ENCODE peak calls at places on chromosomes 3 and 15, in four cellular contexts. One of them, this sample, is unnamed.

GRCh38 chr3:156356537-156357363 is 198.2 kb downstream of the SSR3 start:
- DNase-seq in K562: no peak
- DNase-seq in HL-60: no peak
- DNase-seq in GM12878: no peak
- DNase-seq in this sample: no peak

GRCh38 chr3:72224804-72225509 is 440.0 kb upstream of the PROK2 start:
- DNase-seq in K562: peak
- DNase-seq in HL-60: no peak
- DNase-seq in GM12878: no peak
- DNase-seq in this sample: no peak

GRCh38 chr15:93246266-93247242 is 157.5 kb upstream of the RGMA start:
- DNase-seq in K562: no peak
- DNase-seq in HL-60: no peak
- DNase-seq in GM12878: no peak
- DNase-seq in this sample: no peak

GRCh38 chr3:52435246-52436101 is 9.4 kb downstream of the SEMA3G start:
- DNase-seq in GM12878: no peak
- DNase-seq in K562: no peak
- DNase-seq in HL-60: no peak
- DNase-seq in this sample: no peak

GRCh38 chr15:43056696-43057095 is 49.1 kb downstream of the UBR1 start:
- DNase-seq in K562: no peak
- DNase-seq in HL-60: no peak
- DNase-seq in GM12878: no peak
- DNase-seq in this sample: no peak

GRCh38 chr15:57422113-57422754 is 45.9 kb downstream of the CGNL1 start:
- DNase-seq in HL-60: peak
- DNase-seq in K562: no peak
- DNase-seq in GM12878: peak
- DNase-seq in this sample: no peak

GRCh38 chr15:88272421-88272820 is 15.9 kb upstream of the NTRK3 start:
- DNase-seq in HL-60: no peak
- DNase-seq in GM12878: no peak
- DNase-seq in K562: no peak
- DNase-seq in this sample: no peak

GRCh38 chr3:35908366-35909232 is 269.3 kb downstream of the ARPP21 start:
- DNase-seq in GM12878: peak
- DNase-seq in HL-60: peak
- DNase-seq in K562: peak
- DNase-seq in this sample: peak

GRCh38 chr3:98553021-98553563 is 21.3 kb downstream of the GPR15 start:
- DNase-seq in GM12878: no peak
- DNase-seq in HL-60: no peak
- DNase-seq in K562: no peak
- DNase-seq in this sample: no peak

GRCh38 chr15:63243101-63243500 is 34.3 kb upstream of the APH1B start:
- DNase-seq in HL-60: no peak
- DNase-seq in GM12878: no peak
- DNase-seq in K562: no peak
- DNase-seq in this sample: no peak

GRCh38 chr3:37279226-37279625 is 104.8 kb upstream of the LRRFIP2 start:
- DNase-seq in GM12878: no peak
- DNase-seq in K562: no peak
- DNase-seq in HL-60: no peak
- DNase-seq in this sample: no peak

GRCh38 chr3:129855454-129856419 is 37.8 kb downstream of the TMCC1 start:
- DNase-seq in GM12878: no peak
- DNase-seq in HL-60: peak
- DNase-seq in K562: no peak
- DNase-seq in this sample: no peak

GRCh38 chr15:49265911-49266310 is 95.9 kb downstream of the GALK2 start:
- DNase-seq in K562: no peak
- DNase-seq in HL-60: no peak
- DNase-seq in GM12878: no peak
- DNase-seq in this sample: no peak

GRCh38 chr3:14680716-14681115 is 5.8 kb downstream of the C3orf20 start:
- DNase-seq in HL-60: no peak
- DNase-seq in GM12878: no peak
- DNase-seq in K562: no peak
- DNase-seq in this sample: no peak

DNA sequence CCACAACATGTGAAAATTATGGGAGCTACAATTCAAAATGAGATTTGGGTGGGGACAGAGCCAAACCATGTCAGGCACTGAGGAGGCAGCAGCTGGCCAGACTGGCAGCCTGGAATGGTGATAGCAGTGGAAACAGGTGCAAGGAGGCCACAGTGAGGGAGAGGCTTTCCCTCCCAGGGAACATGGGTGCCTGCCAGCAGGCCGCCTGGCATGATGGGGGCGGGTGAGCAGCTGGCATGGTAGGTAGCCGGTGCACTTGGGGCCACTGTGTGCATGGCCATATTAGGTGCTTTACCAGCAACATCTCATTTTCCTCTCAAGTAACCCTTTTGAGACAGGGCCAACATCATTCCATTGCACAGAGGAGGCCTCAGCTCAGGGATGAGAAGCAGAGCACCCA is 18.3 kb upstream of the MRPS22 start:
- DNase-seq in HL-60: no peak
- DNase-seq in GM12878: no peak
- DNase-seq in K562: no peak
- DNase-seq in this sample: no peak
- TF ChIP-seq SPI1 in HL-60: no peak
- TF ChIP-seq SPI1 in GM12878: no peak
- TF ChIP-seq SPI1 in K562: no peak
- TF ChIP-seq SPI1 in this sample: no peak

GRCh38 chr3:133097214-133097613 is 59.0 kb downstream of the TMEM108 start:
- DNase-seq in HL-60: no peak
- DNase-seq in GM12878: no peak
- DNase-seq in K562: no peak
- DNase-seq in this sample: no peak
- TF ChIP-seq SPI1 in HL-60: no peak
- TF ChIP-seq SPI1 in GM12878: no peak
- TF ChIP-seq SPI1 in K562: no peak
- TF ChIP-seq SPI1 in this sample: no peak

DNA sequence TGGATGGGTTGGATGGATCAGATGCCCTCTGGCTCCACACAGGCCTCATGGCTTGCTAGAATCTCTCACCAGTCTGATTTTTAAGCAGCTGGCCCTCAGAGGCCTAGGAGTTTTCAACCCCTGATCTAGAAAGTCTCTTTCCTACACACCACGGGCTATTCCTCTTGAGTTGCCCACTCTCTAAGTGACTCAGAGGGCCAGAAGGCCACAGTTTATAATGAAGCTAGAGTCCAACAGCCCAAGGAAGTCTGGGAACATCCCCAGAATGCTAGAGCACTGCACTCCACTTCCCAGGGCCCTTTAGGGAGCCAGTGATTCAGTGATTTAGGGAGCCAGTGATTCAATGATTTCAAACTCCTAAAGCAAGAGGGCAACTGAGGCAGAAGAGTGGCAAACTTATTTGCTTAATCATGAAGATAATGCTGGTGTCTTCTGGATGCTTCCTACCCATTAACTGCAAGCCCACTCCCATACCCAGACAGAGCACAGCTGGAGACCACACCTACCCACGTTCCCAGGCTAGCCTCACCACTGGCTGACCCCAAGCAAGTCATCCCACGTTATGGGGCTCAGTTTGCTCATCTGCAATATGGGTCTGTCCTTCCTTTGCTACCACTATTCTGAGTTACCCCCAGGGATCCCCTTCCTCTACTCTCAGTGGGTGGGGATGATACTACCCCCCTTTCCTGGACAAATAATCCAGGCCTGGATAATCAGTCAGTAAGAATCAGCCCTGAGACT is 36.7 kb downstream of the ABTB1 start:
- DNase-seq in GM12878: no peak
- DNase-seq in HL-60: no peak
- DNase-seq in K562: no peak
- DNase-seq in this sample: no peak
- TF ChIP-seq SPI1 in GM12878: no peak
- TF ChIP-seq SPI1 in HL-60: no peak
- TF ChIP-seq SPI1 in K562: no peak
- TF ChIP-seq SPI1 in this sample: no peak

DNA sequence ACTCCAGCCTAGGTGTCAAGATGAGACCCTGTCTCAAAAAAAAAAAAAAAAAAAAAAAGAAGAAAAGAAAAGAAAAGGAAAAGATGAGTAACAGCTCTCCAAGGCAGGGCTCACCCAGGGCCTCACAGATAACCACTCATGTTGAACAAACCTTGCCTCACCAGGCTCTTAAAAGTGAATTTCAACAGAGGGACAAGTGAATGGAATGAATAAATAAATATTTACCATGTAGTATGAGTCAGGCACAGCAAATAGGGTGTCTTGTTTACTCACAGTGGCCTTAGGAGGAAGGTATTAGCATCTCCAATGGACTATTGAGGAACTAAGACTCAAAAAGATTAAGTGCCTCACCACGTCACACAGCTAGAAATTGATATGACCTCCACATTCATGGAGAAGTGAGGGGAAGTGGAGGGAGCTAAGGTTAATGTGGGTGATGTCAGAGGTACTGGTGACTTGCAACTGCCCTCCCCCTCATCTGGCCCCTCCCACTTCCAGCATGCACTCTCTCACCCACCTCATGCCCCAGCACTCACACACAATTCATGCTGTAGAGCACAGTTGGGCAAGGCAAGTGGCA is 255.5 kb downstream of the UACA start:
- DNase-seq in GM12878: no peak
- DNase-seq in K562: no peak
- DNase-seq in HL-60: peak
- DNase-seq in this sample: no peak
- TF ChIP-seq SPI1 in GM12878: no peak
- TF ChIP-seq SPI1 in K562: no peak
- TF ChIP-seq SPI1 in HL-60: peak
- TF ChIP-seq SPI1 in this sample: peak

GRCh38 chr3:142047021-142047369 is 102.3 kb downstream of the TFDP2 start:
- DNase-seq in GM12878: no peak
- DNase-seq in HL-60: no peak
- DNase-seq in K562: no peak
- DNase-seq in this sample: no peak

GRCh38 chr3:142046320-142047020 is 102.9 kb downstream of the TFDP2 start:
- DNase-seq in HL-60: peak
- DNase-seq in K562: peak
- DNase-seq in GM12878: no peak
- DNase-seq in this sample: no peak

GRCh38 chr3:142035308-142035922 is 113.9 kb downstream of the TFDP2 start:
- DNase-seq in K562: no peak
- DNase-seq in HL-60: no peak
- DNase-seq in GM12878: no peak
- DNase-seq in this sample: no peak

GRCh38 chr3:142040941-142041575 is 108.3 kb downstream of the TFDP2 start:
- DNase-seq in HL-60: peak
- DNase-seq in GM12878: no peak
- DNase-seq in K562: no peak
- DNase-seq in this sample: no peak
- TF ChIP-seq SPI1 in HL-60: no peak
- TF ChIP-seq SPI1 in GM12878: no peak
- TF ChIP-seq SPI1 in K562: no peak
- TF ChIP-seq SPI1 in this sample: no peak

DNA sequence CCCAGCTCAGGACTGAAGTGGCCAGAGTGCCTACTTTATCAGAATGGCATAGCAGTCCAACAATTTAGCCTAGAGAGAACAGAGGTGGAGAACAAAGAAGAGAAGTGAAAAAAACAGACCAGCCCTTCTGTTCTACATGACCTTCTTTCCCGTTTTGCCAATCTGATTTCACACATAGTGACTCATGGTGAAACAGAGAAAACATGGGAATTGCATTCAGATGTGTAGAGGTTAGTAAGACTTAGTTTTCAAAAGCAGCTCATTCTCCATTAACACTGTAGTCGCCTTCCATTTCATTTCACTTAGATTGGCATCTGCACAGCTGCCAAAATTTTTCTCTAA is 440 bp upstream of the ARL6IP5 start:
- DNase-seq in GM12878: no peak
- DNase-seq in HL-60: no peak
- DNase-seq in K562: no peak
- DNase-seq in this sample: no peak
- TF ChIP-seq SPI1 in GM12878: no peak
- TF ChIP-seq SPI1 in HL-60: no peak
- TF ChIP-seq SPI1 in K562: no peak
- TF ChIP-seq SPI1 in this sample: peak

This sample was measured in GM12891.